ENCODE peak calls at places on chromosome 20, in eight cellular contexts. C is fibroblast of lung, X is endothelial cell of umbilical vein, K is IMR-90, V is colonic mucosa, Q is H9, F is mammary epithelial cell, N is PC-3. I is an unnamed sample.

GRCh38 chr20:43533060-43533459 is 25.6 kb downstream of the L3MBTL1 start:
- DNase-seq in V (no peak), N (no peak), K (peak), F (no peak), C (peak), Q (no peak), X (no peak), I (no peak)

GRCh38 chr20:46438156-46438750 is 31.8 kb upstream of the ELMO2 start:
- DNase-seq in K (peak), X (peak), C (peak), V (no peak), F (peak), Q (no peak), N (peak), I (peak)

GRCh38 chr20:24321939-24322338 is 147.5 kb upstream of the SYNDIG1 start:
- DNase-seq in Q (no peak), N (no peak), F (peak), K (no peak), X (no peak), V (no peak), C (no peak), I (no peak)

GRCh38 chr20:51319522-51319921 is 223.0 kb downstream of the NFATC2 start:
- DNase-seq in X (no peak), V (no peak), F (no peak), Q (no peak), K (no peak), C (no peak), N (no peak), I (no peak)

GRCh38 chr20:51591871-51592270 is 49.4 kb upstream of the NFATC2 start:
- DNase-seq in N (no peak), K (no peak), F (no peak), V (no peak), X (no peak), Q (no peak), C (no peak), I (no peak)

GRCh38 chr20:57840066-57840465 is 130.3 kb upstream of the PMEPA1 start:
- DNase-seq in K (no peak), V (no peak), Q (peak), F (no peak), N (no peak), X (no peak), C (peak), I (no peak)

GRCh38 chr20:62535964-62536363 is 60.2 kb upstream of the GATA5 start:
- DNase-seq in Q (no peak), X (no peak), K (no peak), F (no peak), C (no peak), V (no peak), N (no peak), I (no peak)

GRCh38 chr20:15061955-15062354 is 724.5 kb upstream of the FLRT3 start:
- DNase-seq in Q (peak), K (no peak), X (no peak), V (no peak), C (no peak), N (peak), F (peak), I (no peak)

GRCh38 chr20:36405255-36405654 is 99.1 kb downstream of the DLGAP4 start:
- DNase-seq in X (no peak), N (no peak), C (no peak), Q (no peak), F (no peak), V (no peak), K (peak), I (no peak)

GRCh38 chr20:45917790-45918141 is 5.8 kb upstream of the PLTP start:
- DNase-seq in X (no peak), Q (no peak), V (no peak), K (peak), N (no peak), F (no peak), C (peak), I (no peak)

GRCh38 chr20:45229264-45230056 is 8.3 kb downstream of the SEMG2 start:
- DNase-seq in K (no peak), C (no peak), F (peak), V (peak), Q (peak), N (peak), X (no peak), I (peak)

GRCh38 chr20:25487975-25488374 is 80.5 kb downstream of the GINS1 start:
- DNase-seq in N (no peak), Q (no peak), C (no peak), K (no peak), F (no peak), X (no peak), V (no peak), I (no peak)

GRCh38 chr20:50804453-50805348 is 9.8 kb downstream of the BCAS4 start:
- DNase-seq in K (no peak), N (no peak), X (no peak), C (no peak), V (no peak), F (no peak), Q (no peak), I (no peak)

GRCh38 chr20:33566781-33567603 is 77.1 kb downstream of the CBFA2T2 start:
- DNase-seq in C (no peak), X (no peak), F (no peak), N (no peak), V (no peak), K (no peak), Q (no peak), I (no peak)

GRCh38 chr20:44765091-44765490 is 19.4 kb downstream of the KCNK15 start:
- DNase-seq in N (no peak), Q (no peak), X (no peak), C (no peak), F (no peak), K (no peak), V (no peak), I (no peak)

GRCh38 chr20:48051810-48052491 is 266.7 kb upstream of the SULF2 start:
- DNase-seq in V (no peak), C (peak), N (peak), X (peak), F (peak), K (peak), Q (no peak), I (no peak)

GRCh38 chr20:22974354-22974753 is 60.8 kb upstream of the SSTR4 start:
- DNase-seq in Q (peak), C (no peak), K (no peak), X (peak), V (no peak), N (peak), F (peak), I (peak)

GRCh38 chr20:16498526-16499140 is 74.6 kb downstream of the KIF16B start:
- DNase-seq in K (peak), V (no peak), X (no peak), C (no peak), F (no peak), Q (no peak), N (peak), I (no peak)

GRCh38 chr20:51512645-51513044 is 29.9 kb downstream of the NFATC2 start:
- DNase-seq in C (no peak), X (no peak), K (no peak), Q (no peak), N (no peak), F (no peak), V (no peak), I (no peak)

GRCh38 chr20:46999821-47000465 is 105.3 kb downstream of the EYA2 start:
- DNase-seq in V (no peak), Q (no peak), X (no peak), N (no peak), K (no peak), F (no peak), C (no peak), I (peak)

DNA sequence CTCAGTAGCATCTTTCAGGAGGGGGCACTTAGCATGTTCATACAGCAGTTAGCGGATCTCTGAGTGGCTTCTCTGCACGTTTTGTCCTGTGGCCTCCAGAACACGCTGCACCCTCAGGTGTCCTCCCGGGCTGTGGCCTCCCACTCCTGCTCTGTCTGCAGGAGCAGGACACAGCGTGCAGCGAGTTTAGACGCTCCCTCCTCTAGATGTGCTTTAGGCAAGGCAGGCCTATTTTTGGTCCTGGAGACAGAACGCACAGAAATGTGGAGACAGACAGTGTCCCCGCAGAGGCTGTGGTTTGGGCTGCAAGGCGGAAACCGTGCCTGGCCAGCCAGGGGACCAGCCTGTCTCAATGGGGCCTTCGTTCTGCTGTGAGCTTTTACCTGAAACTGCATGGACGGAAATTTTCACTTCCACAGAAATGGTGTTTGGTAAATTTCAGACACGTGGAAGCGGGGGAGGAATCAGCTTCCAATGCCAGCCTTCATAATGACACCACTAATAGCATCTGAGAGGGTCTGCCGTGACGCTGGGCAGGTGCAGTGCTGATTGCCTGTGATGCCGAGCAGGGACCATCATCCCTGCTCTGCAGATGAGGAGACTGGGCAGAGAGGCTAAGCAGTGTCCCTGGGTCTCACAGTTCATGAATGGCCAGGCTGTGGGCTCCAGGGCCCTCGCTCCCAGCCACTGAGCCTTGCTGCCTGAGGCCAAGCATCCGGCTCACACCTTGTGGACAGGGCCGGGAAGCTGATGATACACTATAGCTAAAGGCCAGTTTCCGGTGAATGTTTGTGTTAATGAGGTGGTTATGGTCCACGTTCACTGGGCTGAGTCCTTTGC is 120.9 kb downstream of the SYCP2 start:
- DNase-seq in K (no peak), F (no peak), C (no peak), X (no peak), V (peak), N (no peak), Q (peak), I (no peak)
- H3K9ac ChIP-seq in K (no peak), F (no peak), C (no peak), X (no peak), V (no peak), N (no peak), Q (no peak), I (no peak)

GRCh38 chr20:32070690-32071213 is 18.7 kb downstream of the HCK start:
- DNase-seq in X (no peak), V (no peak), K (no peak), Q (no peak), F (no peak), C (no peak), N (no peak), I (no peak)
- H3K9ac ChIP-seq in X (no peak), V (no peak), K (no peak), Q (no peak), F (no peak), C (no peak), N (no peak), I (no peak)

GRCh38 chr20:34998331-34998950 is 42.8 kb downstream of the MYH7B start:
- DNase-seq in X (no peak), K (no peak), C (no peak), V (no peak), N (no peak), F (peak), Q (peak), I (no peak)

GRCh38 chr20:34997171-34997570 is 41.5 kb downstream of the MYH7B start:
- DNase-seq in N (no peak), Q (peak), V (peak), C (no peak), K (peak), F (no peak), X (no peak), I (no peak)

GRCh38 chr20:34996243-34996984 is 40.7 kb downstream of the MYH7B start:
- DNase-seq in N (no peak), K (no peak), C (no peak), X (no peak), Q (no peak), F (no peak), V (no peak), I (no peak)

GRCh38 chr20:34999021-34999451 is 43.4 kb downstream of the MYH7B start:
- DNase-seq in K (no peak), X (no peak), Q (no peak), V (no peak), F (no peak), N (no peak), C (no peak), I (no peak)

GRCh38 chr20:34997774-34998173 is 42.1 kb downstream of the MYH7B start:
- DNase-seq in K (no peak), Q (no peak), F (no peak), V (no peak), C (no peak), X (no peak), N (no peak), I (no peak)
- H3K9ac ChIP-seq in K (no peak), Q (no peak), F (no peak), V (peak), C (no peak), X (no peak), N (no peak), I (no peak)

GRCh38 chr20:60884277-60884676 is 367.8 kb upstream of the CDH4 start:
- DNase-seq in Q (no peak), V (no peak), X (no peak), C (no peak), N (no peak), F (no peak), K (no peak), I (no peak)

GRCh38 chr20:60877071-60877470 is 375.0 kb upstream of the CDH4 start:
- DNase-seq in K (no peak), N (no peak), C (no peak), Q (no peak), F (no peak), X (no peak), V (no peak), I (no peak)

GRCh38 chr20:60883517-60883916 is 368.5 kb upstream of the CDH4 start:
- DNase-seq in N (no peak), Q (no peak), K (no peak), V (no peak), C (no peak), X (no peak), F (no peak), I (no peak)

GRCh38 chr20:60882776-60883303 is 369.2 kb upstream of the CDH4 start:
- DNase-seq in V (no peak), C (no peak), N (no peak), K (no peak), Q (no peak), X (no peak), F (no peak), I (no peak)
- H3K9ac ChIP-seq in V (no peak), C (no peak), N (no peak), K (no peak), Q (no peak), X (no peak), F (no peak), I (no peak)

GRCh38 chr20:868279-868678 is 34.8 kb downstream of the FAM110A start:
- DNase-seq in N (no peak), Q (no peak), K (no peak), V (no peak), C (no peak), X (no peak), F (no peak), I (no peak)

GRCh38 chr20:871436-871835 is 37.9 kb downstream of the FAM110A start:
- DNase-seq in V (no peak), X (no peak), N (no peak), F (no peak), C (no peak), Q (no peak), K (no peak), I (no peak)

GRCh38 chr20:870758-871157 is 37.2 kb downstream of the FAM110A start:
- DNase-seq in K (no peak), F (no peak), X (no peak), C (no peak), N (no peak), Q (no peak), V (no peak), I (no peak)

GRCh38 chr20:871948-872347 is 38.4 kb downstream of the FAM110A start:
- DNase-seq in X (no peak), K (no peak), N (no peak), Q (no peak), C (no peak), F (no peak), V (no peak), I (no peak)

GRCh38 chr20:869606-870005 is 36.1 kb downstream of the FAM110A start:
- DNase-seq in N (no peak), K (no peak), Q (no peak), F (no peak), V (no peak), X (no peak), C (no peak), I (no peak)
- H3K9ac ChIP-seq in N (no peak), K (no peak), Q (no peak), F (no peak), V (no peak), X (no peak), C (no peak), I (no peak)

DNA sequence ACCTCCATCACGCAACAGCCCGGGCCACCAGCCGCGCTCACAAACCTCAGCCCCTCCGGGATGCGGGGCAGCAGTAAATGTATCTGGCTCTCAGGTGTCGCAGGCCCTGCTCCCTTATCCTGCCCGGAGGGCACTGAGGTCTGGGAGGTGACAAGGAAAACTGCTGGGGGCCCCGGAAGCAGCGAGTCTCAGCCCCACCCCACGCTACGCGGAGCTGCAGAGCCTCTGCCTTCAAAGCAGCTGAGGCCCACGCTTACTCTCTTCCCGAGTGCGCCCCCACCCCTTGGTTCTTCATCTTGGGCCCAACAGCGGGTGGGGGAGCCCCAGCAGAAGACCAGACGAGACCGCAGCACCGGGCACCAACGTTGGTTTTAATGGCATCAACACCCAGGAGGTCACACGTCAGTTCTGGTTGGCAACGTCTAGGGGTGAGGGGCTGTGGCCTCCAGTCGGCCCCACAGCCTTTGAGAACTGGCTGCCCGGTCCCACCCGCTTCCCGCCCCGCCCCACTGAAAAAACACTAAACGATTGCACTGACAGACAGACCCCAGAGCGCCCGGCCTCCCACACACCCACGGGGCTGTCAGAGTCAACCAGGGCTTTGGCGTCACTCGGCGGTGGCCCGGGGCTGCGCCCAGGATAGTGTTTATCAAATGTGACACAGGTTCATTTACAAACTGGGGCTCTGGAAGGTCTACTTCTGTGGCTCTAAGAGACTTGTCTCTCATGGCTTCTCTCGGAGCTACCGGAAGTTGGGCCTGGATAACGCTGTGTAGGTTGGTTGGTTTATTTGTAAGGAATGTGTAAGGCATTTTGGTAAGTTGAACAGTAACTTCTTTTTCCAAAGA is 43.7 kb downstream of the DSTN start:
- DNase-seq in Q (peak), X (no peak), C (no peak), K (no peak), F (no peak), N (no peak), V (peak), I (no peak)
- H3K9ac ChIP-seq in Q (no peak), X (no peak), C (no peak), K (no peak), F (no peak), N (no peak), V (no peak), I (no peak)

DNA sequence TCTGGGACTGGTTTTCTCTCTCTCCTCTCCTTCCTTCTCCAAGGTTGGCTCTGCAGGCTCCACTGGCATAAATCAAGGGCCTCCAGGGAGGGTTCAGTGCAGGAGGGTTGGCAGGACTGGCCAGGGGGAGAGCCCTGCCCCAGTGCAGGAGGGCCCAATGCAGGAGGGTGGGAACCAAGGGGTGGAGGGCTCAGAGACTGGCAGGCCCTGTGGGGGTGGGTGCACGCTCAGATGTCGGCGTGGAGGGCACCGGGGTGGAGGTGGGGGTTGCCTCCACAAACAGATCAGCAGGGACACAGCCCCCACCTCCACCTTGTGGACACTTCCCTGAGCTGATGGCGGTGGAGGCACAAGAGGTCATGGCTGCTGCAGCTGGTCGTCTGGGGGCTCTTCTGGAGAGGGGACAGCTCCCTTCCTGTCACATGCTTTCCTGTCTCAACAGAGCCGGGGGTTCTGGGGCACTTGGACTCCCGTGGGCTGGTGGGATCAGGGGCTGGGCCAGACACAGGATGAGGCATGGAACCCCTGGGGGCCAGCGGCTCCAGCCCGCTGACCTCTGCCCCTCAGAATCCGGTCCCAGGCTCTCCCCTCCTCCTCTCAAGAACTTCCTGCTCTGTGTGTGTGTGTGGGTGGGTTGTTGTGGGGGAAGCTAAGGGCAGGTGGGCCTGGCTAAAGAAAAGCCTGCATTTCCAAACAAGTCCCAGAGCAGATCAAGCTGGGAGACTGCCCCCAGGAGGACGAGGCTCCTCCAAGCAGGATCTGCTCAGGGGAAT is 2.7 kb upstream of the ABHD16B start:
- DNase-seq in N (no peak), X (peak), K (peak), F (no peak), C (peak), V (peak), Q (peak), I (peak)
- H3K9ac ChIP-seq in N (no peak), X (no peak), K (no peak), F (no peak), C (no peak), V (peak), Q (no peak), I (no peak)

I was measured in Karpas-422.